ENCODE peak calls at places on chromosomes 12 and 14, in nine cellular contexts. E is CD8-positive, alpha-beta T cell; T is tibial artery; K is lower lobe of right lung; V is MM.1S; W is NB4; L is tibial nerve; Q is astrocyte; O is cardiac muscle cell. Y is an unnamed sample.

GRCh38 chr12:14810953-14811483 is 3.0 kb downstream of the SMCO3 start:
- DNase-seq in T (no peak), K (no peak), O (peak), W (no peak), E (no peak), L (no peak), Q (no peak), V (peak), Y (no peak)

GRCh38 chr14:78316058-78316457 is 145.9 kb downstream of the NRXN3 start:
- DNase-seq in V (no peak), O (no peak), L (no peak), W (no peak), T (no peak), K (no peak), Q (no peak), E (no peak), Y (no peak)

GRCh38 chr12:100494026-100494425 is 20.4 kb downstream of the NR1H4 start:
- DNase-seq in T (no peak), E (no peak), K (no peak), Q (no peak), L (no peak), W (no peak), O (no peak), V (no peak), Y (no peak)

GRCh38 chr14:67251573-67252226 is 10.5 kb downstream of the PALS1 start:
- DNase-seq in O (peak), K (no peak), T (no peak), W (no peak), E (no peak), Q (peak), V (no peak), L (no peak), Y (no peak)

GRCh38 chr14:103856105-103856504 is 8.7 kb upstream of the PPP1R13B start:
- DNase-seq in Q (no peak), E (no peak), K (peak), W (no peak), T (no peak), L (no peak), O (no peak), V (no peak), Y (no peak)

GRCh38 chr12:92668739-92669138 is 34.0 kb upstream of the PLEKHG7 start:
- DNase-seq in T (no peak), W (no peak), L (no peak), E (no peak), K (no peak), O (no peak), Q (no peak), V (no peak), Y (no peak)

GRCh38 chr12:106245767-106246166 is 2.1 kb downstream of the CKAP4 start:
- DNase-seq in V (no peak), K (peak), Q (peak), W (no peak), E (no peak), O (peak), T (peak), L (no peak), Y (no peak)

GRCh38 chr14:69363055-69363454 is 35.0 kb downstream of the ERH start:
- DNase-seq in Q (no peak), K (no peak), W (no peak), E (peak), L (peak), O (peak), V (no peak), T (peak), Y (no peak)

GRCh38 chr12:12872934-12873275 is 18.5 kb upstream of the GPRC5A start:
- DNase-seq in E (no peak), Q (peak), W (no peak), L (no peak), T (no peak), V (no peak), O (no peak), K (no peak), Y (no peak)

GRCh38 chr14:65260786-65261185 is 151.7 kb upstream of the FUT8 start:
- DNase-seq in T (no peak), W (no peak), L (no peak), V (no peak), Q (peak), E (no peak), K (no peak), O (peak), Y (no peak)

GRCh38 chr12:61220337-61220736 is 1039.9 kb upstream of the USP15 start:
- DNase-seq in W (no peak), O (no peak), V (no peak), E (no peak), L (no peak), K (no peak), T (no peak), Q (peak), Y (no peak)

GRCh38 chr12:13376627-13377373 is 180.3 kb downstream of the EMP1 start:
- DNase-seq in O (no peak), K (no peak), E (no peak), T (no peak), Q (no peak), L (no peak), V (no peak), W (peak), Y (no peak)

GRCh38 chr12:132460571-132460970 is 29.4 kb upstream of the FBRSL1 start:
- DNase-seq in O (no peak), Q (no peak), W (peak), E (no peak), T (no peak), V (no peak), K (no peak), L (no peak), Y (no peak)

GRCh38 chr12:72136792-72137191 is 135.4 kb upstream of the TRHDE start:
- DNase-seq in K (no peak), L (no peak), E (no peak), O (no peak), V (no peak), T (no peak), Q (no peak), W (no peak), Y (no peak)

GRCh38 chr12:72146495-72146894 is 125.7 kb upstream of the TRHDE start:
- DNase-seq in T (no peak), W (no peak), O (no peak), K (no peak), V (no peak), Q (no peak), L (no peak), E (no peak), Y (no peak)

GRCh38 chr12:72144553-72144952 is 127.6 kb upstream of the TRHDE start:
- DNase-seq in O (no peak), L (no peak), W (no peak), Q (no peak), T (no peak), E (no peak), V (no peak), K (no peak), Y (no peak)

GRCh38 chr12:72139411-72139810 is 132.8 kb upstream of the TRHDE start:
- DNase-seq in T (no peak), V (no peak), E (no peak), W (no peak), Q (no peak), K (no peak), L (no peak), O (no peak), Y (no peak)

DNA sequence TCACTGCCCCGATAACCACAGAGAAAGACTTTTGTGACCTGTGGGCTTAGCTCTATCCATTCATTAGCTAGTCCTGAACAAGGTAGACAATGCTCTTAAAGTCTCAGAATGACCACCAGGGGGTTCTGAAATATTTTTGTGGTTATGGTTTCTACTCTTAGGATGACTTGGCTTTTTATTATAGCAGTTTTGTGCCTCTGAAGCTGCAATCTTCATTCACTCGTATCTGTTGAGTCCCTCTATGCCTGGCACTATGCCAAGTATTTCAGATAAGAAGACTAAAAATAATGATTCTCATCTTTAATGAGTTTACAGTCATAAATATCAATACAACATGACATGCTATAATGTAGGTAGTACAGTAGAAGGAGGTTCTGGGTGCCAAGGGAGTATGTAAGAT is 130.8 kb upstream of the TRHDE start:
- DNase-seq in T (no peak), V (peak), Q (no peak), L (no peak), E (no peak), W (peak), K (no peak), O (no peak), Y (no peak)
- TF ChIP-seq CTCF in T (no peak), V (peak), Q (peak), L (no peak), E (no peak), W (peak), K (no peak), O (no peak), Y (no peak)

GRCh38 chr14:41604793-41605534 is 1.7 kb upstream of the LRFN5 start:
- DNase-seq in Q (peak), L (peak), W (no peak), V (no peak), E (no peak), O (peak), T (no peak), K (no peak), Y (no peak)
- H3K4me3 ChIP-seq in Q (peak), L (peak), W (no peak), V (no peak), E (no peak), O (peak), T (peak), K (peak), Y (peak)

DNA sequence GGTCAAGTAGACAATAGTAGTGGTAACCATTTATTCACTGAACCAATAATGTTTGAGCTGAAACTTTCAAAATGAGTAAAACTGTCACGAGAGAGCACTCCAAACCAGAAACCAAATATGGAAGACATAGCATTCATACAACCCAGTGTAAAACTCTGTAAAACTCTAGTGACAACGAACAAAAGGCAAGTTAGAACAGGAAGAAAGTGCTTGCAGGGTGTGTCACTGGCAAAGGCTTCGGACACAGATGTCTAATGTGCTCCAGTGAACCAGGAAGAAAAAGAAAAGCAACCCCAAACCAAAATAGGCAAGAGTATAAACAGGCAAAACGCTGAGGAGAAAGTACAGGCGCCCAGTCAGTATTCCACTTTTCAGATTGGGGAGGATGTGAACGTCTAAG is 79.3 kb upstream of the FZD10 start:
- DNase-seq in E (no peak), L (no peak), V (no peak), Q (no peak), K (no peak), W (no peak), T (no peak), O (no peak), Y (no peak)
- TF ChIP-seq CTCF in E (no peak), L (no peak), V (no peak), Q (no peak), K (no peak), W (no peak), T (no peak), O (no peak), Y (no peak)

DNA sequence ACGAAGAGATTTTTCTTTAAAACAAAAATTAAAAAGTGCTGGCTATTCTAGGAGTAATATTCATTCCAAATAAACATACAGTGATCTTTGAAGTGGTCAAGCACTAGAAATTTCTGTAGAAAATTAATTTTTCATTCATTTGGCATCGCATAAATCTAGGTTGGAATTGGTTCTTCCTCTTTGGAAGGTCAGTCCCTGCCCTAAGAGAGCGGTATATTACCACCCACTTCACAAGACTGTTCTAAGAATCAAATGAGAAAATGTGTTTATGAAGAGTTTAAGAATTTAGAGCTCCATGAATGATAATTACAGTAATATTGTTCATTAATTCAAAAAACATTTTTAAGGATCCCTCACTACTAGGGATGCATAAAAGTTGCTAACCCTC is 444 bp upstream of the GEMIN2 start:
- DNase-seq in W (no peak), L (no peak), K (no peak), E (no peak), Q (no peak), V (peak), T (no peak), O (no peak), Y (no peak)
- H3K4me3 ChIP-seq in W (peak), L (peak), K (peak), E (peak), Q (peak), V (peak), T (peak), O (peak), Y (peak)

GRCh38 chr12:124696689-124697476 is 129.5 kb upstream of the NCOR2 start:
- DNase-seq in Q (no peak), V (no peak), K (no peak), E (no peak), L (no peak), W (no peak), T (no peak), O (peak), Y (no peak)

GRCh38 chr12:124693356-124693755 is 125.9 kb upstream of the NCOR2 start:
- DNase-seq in E (no peak), K (no peak), O (no peak), Q (no peak), V (no peak), T (no peak), W (no peak), L (no peak), Y (no peak)

GRCh38 chr12:124695861-124696260 is 128.4 kb upstream of the NCOR2 start:
- DNase-seq in K (no peak), T (no peak), V (no peak), Q (no peak), E (no peak), W (peak), O (no peak), L (no peak), Y (no peak)

GRCh38 chr12:124694250-124694649 is 126.8 kb upstream of the NCOR2 start:
- DNase-seq in V (peak), E (peak), K (no peak), O (peak), Q (no peak), W (peak), T (no peak), L (no peak), Y (no peak)

DNA sequence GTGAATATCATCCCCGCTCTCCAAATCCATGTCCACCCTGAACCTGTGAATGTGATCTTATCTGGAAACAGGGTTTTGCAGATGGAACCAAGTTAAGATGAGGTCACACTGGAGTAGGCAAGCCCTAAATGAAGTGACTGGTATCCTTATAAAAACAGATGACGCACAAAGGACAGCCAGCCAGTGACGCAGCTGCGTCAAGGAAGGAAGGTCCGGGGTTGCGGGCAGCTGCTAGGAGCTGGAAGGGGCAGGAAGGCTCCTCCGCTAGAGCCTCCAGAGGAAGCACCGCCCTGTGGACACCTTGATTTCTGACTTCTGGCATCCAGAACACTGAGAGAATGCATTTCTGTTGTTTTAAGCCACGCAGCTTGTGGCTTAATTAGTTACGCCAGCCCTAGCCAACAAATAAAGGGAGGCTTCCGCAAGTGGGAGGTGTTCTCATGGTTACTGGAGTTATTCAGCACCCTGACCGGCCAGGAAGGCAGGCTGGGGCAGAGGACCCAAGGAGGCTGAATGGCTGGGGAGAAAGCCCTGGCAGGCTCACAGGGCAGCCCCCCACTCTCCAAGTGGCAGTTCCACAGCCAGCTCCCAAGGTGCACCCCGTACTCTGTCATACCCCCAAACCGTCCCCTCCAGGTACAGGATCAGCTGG is 127.6 kb upstream of the NCOR2 start:
- DNase-seq in O (peak), Q (peak), W (peak), V (no peak), T (no peak), L (peak), K (no peak), E (no peak), Y (no peak)
- TF ChIP-seq CTCF in O (no peak), Q (no peak), W (no peak), V (no peak), T (no peak), L (no peak), K (no peak), E (no peak), Y (no peak)

GRCh38 chr12:870378-870777 is 79.1 kb downstream of the RAD52 start:
- DNase-seq in V (peak), L (no peak), O (no peak), T (no peak), E (no peak), W (no peak), Q (no peak), K (no peak), Y (no peak)
- H3K4me3 ChIP-seq in V (no peak), L (no peak), O (no peak), T (no peak), E (no peak), W (no peak), Q (no peak), K (no peak), Y (no peak)

Y was measured in esophagus squamous epithelium.